ENCODE peak calls at places on chromosome 14, in ten cellular contexts. F is Peyer's patch, J is GM12892, Q is NB4, I is right lobe of liver, H is A549, E is lower leg skin, U is uterus, S is thyroid gland, D is tibial nerve. K is an unnamed sample.

GRCh38 chr14:68682166-68683103 is 110.4 kb downstream of the ZFP36L1 start:
- DNase-seq in D (peak; percentile 70), S (no peak), H (peak; percentile 79), Q (peak; percentile 95), U (peak; percentile 87), E (no peak), F (peak; percentile 70), J (no peak), I (no peak), K (no peak)

GRCh38 chr14:81343166-81343565 is 57.0 kb downstream of the STON2 start:
- DNase-seq in J (no peak), E (no peak), D (no peak), F (no peak), U (no peak), I (no peak), H (no peak), Q (no peak), S (no peak), K (no peak)

GRCh38 chr14:99028041-99028440 is 244.0 kb downstream of the BCL11B start:
- DNase-seq in F (no peak), I (no peak), S (no peak), H (no peak), U (no peak), Q (no peak), E (peak; percentile 52), J (no peak), D (no peak), K (no peak)

GRCh38 chr14:71855399-71856036 is 76.7 kb upstream of the RGS6 start:
- DNase-seq in S (peak; percentile 71), D (peak; percentile 85), H (peak; percentile 64), E (peak; percentile 89), F (peak; percentile 49), I (peak; percentile 66), U (peak; percentile 16), Q (peak; percentile 61), J (peak; percentile 24), K (no peak)

GRCh38 chr14:103880334-103880985 is 33.1 kb upstream of the PPP1R13B start:
- DNase-seq in Q (no peak), H (no peak), F (peak; percentile 28), E (peak; percentile 96), D (peak; percentile 83), U (peak; percentile 73), J (no peak), S (peak; percentile 88), I (peak; percentile 83), K (peak; percentile 96)

GRCh38 chr14:102124419-102124818 is 15.3 kb upstream of the WDR20 start:
- DNase-seq in F (no peak), S (no peak), J (no peak), Q (no peak), U (no peak), H (no peak), I (no peak), E (no peak), D (no peak), K (no peak)

GRCh38 chr14:89921896-89922548 is 32.5 kb downstream of the EFCAB11 start:
- DNase-seq in Q (no peak), H (no peak), F (no peak), U (no peak), S (no peak), E (no peak), J (no peak), I (no peak), D (no peak), K (no peak)

GRCh38 chr14:81268016-81268416 is 47.3 kb upstream of the GTF2A1 start:
- DNase-seq in S (no peak), F (no peak), U (no peak), I (no peak), Q (peak; percentile 6), J (no peak), H (peak; percentile 31), D (no peak), E (no peak), K (peak; percentile 72)

GRCh38 chr14:65303185-65303901 is 109.2 kb upstream of the FUT8 start:
- DNase-seq in Q (no peak), J (no peak), D (no peak), I (no peak), H (no peak), S (no peak), E (no peak), U (no peak), F (no peak), K (no peak)
- TF ChIP-seq POLR2A in Q (no peak), J (no peak), D (no peak), I (no peak), H (no peak), S (no peak), E (no peak), U (no peak), F (no peak), K (no peak)

DNA sequence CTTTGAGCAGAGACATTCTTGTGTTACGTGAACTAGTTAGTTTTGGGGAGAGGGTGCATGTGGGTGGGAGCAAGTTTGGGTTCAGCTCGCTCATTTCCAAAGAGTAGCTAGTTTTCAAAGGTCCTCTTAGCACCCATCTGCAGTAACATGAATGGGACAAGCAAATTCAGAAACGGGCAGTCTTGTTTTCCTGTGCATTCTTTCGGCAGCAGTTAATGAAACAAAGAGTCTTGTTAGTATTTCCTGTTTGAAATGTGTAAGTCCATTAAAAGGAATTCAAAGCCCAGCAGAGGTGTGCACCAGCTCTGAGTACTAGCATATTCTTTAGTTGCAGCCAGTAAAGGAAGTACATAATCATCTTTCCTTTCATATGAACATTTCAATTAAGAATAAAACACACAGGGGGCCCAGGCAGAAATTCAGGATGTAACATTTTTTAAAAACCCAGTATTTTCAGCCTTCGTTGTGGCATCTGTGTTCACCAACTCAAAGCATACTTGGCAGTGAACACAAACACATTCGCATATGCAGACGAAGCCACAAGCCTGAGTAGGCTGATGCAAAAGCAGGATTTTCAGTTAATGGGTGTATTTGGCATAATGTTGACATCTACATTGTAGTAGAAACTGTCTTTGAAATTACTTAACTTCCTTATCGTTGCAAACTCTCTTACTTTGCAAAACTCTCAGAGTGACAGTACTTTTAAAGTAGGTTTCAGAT is 570.0 kb upstream of the FLRT2 start:
- DNase-seq in F (no peak), H (no peak), D (no peak), J (no peak), Q (no peak), E (no peak), I (no peak), U (no peak), S (no peak), K (no peak)
- TF ChIP-seq POLR2A in F (no peak), H (no peak), D (no peak), J (no peak), Q (no peak), E (no peak), I (no peak), U (no peak), S (no peak), K (no peak)

GRCh38 chr14:74875941-74876913 is at the start of gene PROX2:
- DNase-seq in S (no peak), H (no peak), Q (peak; percentile 85), D (no peak), I (no peak), F (peak; percentile 32), J (peak; percentile 19), U (no peak), E (no peak), K (no peak)

GRCh38 chr14:74886001-74886400 is 4.3 kb downstream of the DLST start:
- DNase-seq in E (no peak), Q (no peak), I (no peak), U (peak; percentile 31), D (peak; percentile 52), S (no peak), J (no peak), H (no peak), F (no peak), K (no peak)

GRCh38 chr14:74882103-74882920 is 596 bp downstream of the DLST start:
- DNase-seq in H (peak; percentile 24), Q (peak; percentile 72), S (peak; percentile 45), J (peak; percentile 46), F (peak; percentile 47), E (peak; percentile 93), D (peak; percentile 22), I (peak; percentile 49), U (no peak), K (no peak)

GRCh38 chr14:74879427-74880180 is 2.1 kb upstream of the DLST start:
- DNase-seq in E (no peak), J (no peak), F (no peak), Q (no peak), S (no peak), H (no peak), U (no peak), D (no peak), I (no peak), K (no peak)

DNA sequence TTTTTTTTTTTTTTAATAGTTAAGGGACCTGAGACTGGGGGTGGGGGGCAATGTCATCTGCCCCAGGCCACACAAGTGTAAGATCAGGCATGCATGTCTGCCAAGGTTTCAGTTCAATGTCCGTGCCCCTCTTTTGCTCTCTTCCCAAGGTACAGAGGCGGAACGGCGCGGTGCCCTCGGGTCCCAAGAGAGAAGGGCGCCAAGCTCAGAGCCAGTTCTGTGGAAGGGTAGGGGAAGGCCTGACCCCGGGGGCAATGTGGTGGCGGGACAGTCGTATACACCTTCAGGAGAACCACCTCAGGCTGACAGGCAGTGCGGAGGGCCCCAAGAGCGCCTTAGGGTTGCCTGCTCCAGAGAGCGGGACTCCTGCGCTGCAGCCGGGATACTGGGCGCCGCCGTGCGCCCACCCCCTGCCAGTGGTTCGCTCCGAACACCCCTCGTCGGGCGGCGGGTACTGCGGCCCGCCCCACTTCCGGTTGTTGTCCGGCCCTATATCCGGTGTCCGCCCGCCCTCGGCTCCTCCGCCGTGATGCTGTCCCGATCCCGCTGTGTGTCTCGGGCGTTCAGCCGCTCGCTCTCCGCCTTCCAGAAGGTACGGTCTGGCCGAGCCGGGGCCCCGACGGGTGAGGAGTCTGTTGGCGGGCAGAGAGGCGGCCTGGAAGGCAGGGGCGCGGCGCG is at the start of gene DLST:
- DNase-seq in S (peak; percentile 87), F (peak; percentile 83), Q (peak; percentile 92), D (peak; percentile 78), U (peak; percentile 80), I (peak; percentile 89), E (peak; percentile 97), J (peak; percentile 92), H (peak; percentile 90), K (peak; percentile 95)
- TF ChIP-seq POLR2A in S (peak; percentile 88), F (peak; percentile 85), Q (peak; percentile 86), D (peak; percentile 63), U (peak; percentile 87), I (peak; percentile 81), E (no peak), J (peak; percentile 90), H (no peak), K (peak; percentile 81)

GRCh38 chr14:49975286-49975685 is 82.4 kb downstream of the ARF6 start:
- DNase-seq in D (no peak), F (no peak), S (no peak), J (no peak), I (no peak), E (peak; percentile 26), H (peak; percentile 83), U (no peak), Q (no peak), K (no peak)

GRCh38 chr14:49972840-49973239 is 80.0 kb downstream of the ARF6 start:
- DNase-seq in Q (no peak), S (peak; percentile 39), D (peak; percentile 38), E (peak; percentile 85), F (no peak), I (no peak), H (peak; percentile 88), J (no peak), U (peak; percentile 54), K (no peak)

GRCh38 chr14:49977126-49977841 is 84.4 kb downstream of the ARF6 start:
- DNase-seq in U (no peak), H (no peak), S (no peak), J (no peak), I (no peak), F (peak; percentile 61), D (no peak), Q (peak; percentile 61), E (peak; percentile 64), K (no peak)

GRCh38 chr14:49972199-49972671 is 79.4 kb downstream of the ARF6 start:
- DNase-seq in E (peak; percentile 82), J (no peak), Q (peak; percentile 10), F (no peak), U (peak; percentile 52), I (no peak), D (peak; percentile 60), S (peak; percentile 19), H (peak; percentile 66), K (no peak)

GRCh38 chr14:49975799-49976198 is 82.9 kb downstream of the ARF6 start:
- DNase-seq in F (no peak), U (no peak), S (no peak), J (no peak), E (peak; percentile 49), Q (no peak), H (peak; percentile 60), D (no peak), I (no peak), K (no peak)
- TF ChIP-seq POLR2A in F (no peak), U (no peak), S (no peak), J (no peak), E (no peak), Q (no peak), H (no peak), D (no peak), I (no peak), K (no peak)